ENCODE peak calls at places on chromosomes 16 and 17, in four cellular contexts. W, T, D and M are unnamed samples.

GRCh38 chr17:48006936-48007703 is 30.5 kb downstream of the COPZ2 start:
- DNase-seq in D (no peak), W (no peak), T (no peak), M (no peak)

GRCh38 chr17:1168537-1169234 is 11.1 kb downstream of the ABR start:
- DNase-seq in W (no peak), D (no peak), T (no peak), M (no peak)

GRCh38 chr16:53172517-53172916 is 117.7 kb downstream of the CHD9 start:
- DNase-seq in T (no peak), D (no peak), W (no peak), M (no peak)

GRCh38 chr16:2027024-2028010 is 615 bp downstream of the NHERF2 start:
- DNase-seq in W (no peak), T (no peak), D (peak; percentile 46), M (peak; percentile 28)

GRCh38 chr17:19365499-19365817 is 2.9 kb upstream of the B9D1 start:
- DNase-seq in T (no peak), D (no peak), W (no peak), M (no peak)

GRCh38 chr16:14024300-14024699 is 46.8 kb upstream of the MRTFB start:
- DNase-seq in W (no peak), T (no peak), D (no peak), M (no peak)

GRCh38 chr16:10579575-10579964 is 828 bp downstream of the EMP2 start:
- DNase-seq in D (no peak), T (no peak), W (no peak), M (no peak)

GRCh38 chr17:49249292-49249794 is 18.8 kb upstream of the PHOSPHO1 start:
- DNase-seq in T (no peak), W (peak; percentile 60), D (no peak), M (peak; percentile 27)

GRCh38 chr17:81234940-81235821 is 3.7 kb downstream of the TEPSIN start:
- DNase-seq in W (no peak), D (no peak), T (no peak), M (no peak)

GRCh38 chr17:4658478-4659305 is 17.2 kb upstream of the ALOX15 start:
- DNase-seq in T (no peak), D (peak; percentile 48), W (no peak), M (no peak)

GRCh38 chr16:22370038-22370541 is 4.3 kb downstream of the CDR2 start:
- DNase-seq in D (no peak), W (no peak), T (no peak), M (no peak)